ENCODE peak calls at places on chromosome 11, in six cellular contexts. I is Peyer's patch, U is ovary, E is A549, H is HCT116, B is stomach. Z is an unnamed sample.

GRCh38 chr11:117600261-117600783 is 196.7 kb downstream of the DSCAML1 start:
- DNase-seq in I (no peak), U (no peak), E (no peak), H (no peak), B (no peak), Z (no peak)

GRCh38 chr11:64449381-64450167 is 90.6 kb downstream of the RPS6KA4 start:
- DNase-seq in I (peak; percentile 72), U (peak; percentile 34), E (peak; percentile 90), H (peak; percentile 74), B (peak; percentile 70), Z (no peak)

GRCh38 chr11:2769409-2769778 is 69.6 kb upstream of the KCNQ1OT1 start:
- DNase-seq in I (peak; percentile 8), U (peak; percentile 16), E (no peak), H (no peak), B (peak; percentile 15), Z (no peak)

GRCh38 chr11:9001736-9002135 is 2.1 kb downstream of the NRIP3 start:
- DNase-seq in I (no peak), U (no peak), E (no peak), H (peak; percentile 15), B (no peak), Z (no peak)

GRCh38 chr11:107696140-107696539 is 15.7 kb downstream of the SLN start:
- DNase-seq in I (no peak), U (no peak), E (peak; percentile 35), H (peak; percentile 77), B (no peak), Z (no peak)

GRCh38 chr11:107018274-107018901 is at the start of gene GUCY1A2:
- DNase-seq in I (no peak), U (peak; percentile 21), E (no peak), H (no peak), B (no peak), Z (no peak)

GRCh38 chr11:46200537-46201281 is 76.8 kb upstream of the CREB3L1 start:
- DNase-seq in I (no peak), U (no peak), E (no peak), H (no peak), B (no peak), Z (no peak)

GRCh38 chr11:3662856-3663255 is 8.3 kb downstream of the CHRNA10 start:
- DNase-seq in I (no peak), U (no peak), E (no peak), H (no peak), B (no peak), Z (no peak)

GRCh38 chr11:46050065-46050464 is 71.2 kb downstream of the PHF21A start:
- DNase-seq in I (no peak), U (peak; percentile 34), E (no peak), H (peak; percentile 10), B (no peak), Z (no peak)

GRCh38 chr11:81237139-81237538 is 1496.5 kb downstream of the FAM181B start:
- DNase-seq in I (no peak), U (no peak), E (no peak), H (no peak), B (no peak), Z (no peak)

GRCh38 chr11:110988731-110989130 is 256.8 kb upstream of the POU2AF2 start:
- DNase-seq in I (no peak), U (no peak), E (no peak), H (no peak), B (no peak), Z (no peak)

GRCh38 chr11:100484948-100485347 is 202.1 kb upstream of the ARHGAP42 start:
- DNase-seq in I (no peak), U (no peak), E (no peak), H (no peak), B (no peak), Z (no peak)

GRCh38 chr11:128687321-128687720 is 6.6 kb upstream of the FLI1 start:
- DNase-seq in I (no peak), U (no peak), E (no peak), H (no peak), B (no peak), Z (no peak)

GRCh38 chr11:49316180-49316579 is 107.8 kb upstream of the FOLH1 start:
- DNase-seq in I (no peak), U (no peak), E (no peak), H (no peak), B (no peak), Z (no peak)

GRCh38 chr11:71459767-71460320 is 6.8 kb downstream of the NADSYN1 start:
- DNase-seq in I (no peak), U (no peak), E (no peak), H (no peak), B (no peak), Z (no peak)

GRCh38 chr11:101439488-101439887 is 144.3 kb downstream of the TRPC6 start:
- DNase-seq in I (no peak), U (no peak), E (no peak), H (no peak), B (no peak), Z (no peak)

GRCh38 chr11:15199693-15200092 is 85.0 kb downstream of the INSC start:
- DNase-seq in I (no peak), U (no peak), E (no peak), H (no peak), B (peak; percentile 52), Z (no peak)

GRCh38 chr11:106179048-106179447 is 101.6 kb downstream of the AASDHPPT start:
- DNase-seq in I (no peak), U (no peak), E (no peak), H (no peak), B (no peak), Z (no peak)

GRCh38 chr11:26953770-26954392 is 40.0 kb upstream of the FIBIN start:
- DNase-seq in I (no peak), U (no peak), E (no peak), H (no peak), B (no peak), Z (no peak)

GRCh38 chr11:2944530-2944929 is 15.3 kb upstream of the PHLDA2 start:
- DNase-seq in I (no peak), U (no peak), E (no peak), H (no peak), B (no peak), Z (no peak)

GRCh38 chr11:71286701-71287643 is 34.6 kb upstream of the SHANK2 start:
- DNase-seq in I (no peak), U (no peak), E (no peak), H (no peak), B (peak; percentile 74), Z (peak; percentile 84)

GRCh38 chr11:10670099-10670498 is 23.5 kb downstream of the IRAG1 start:
- DNase-seq in I (no peak), U (no peak), E (no peak), H (no peak), B (no peak), Z (no peak)

GRCh38 chr11:116642902-116643301 is 129.9 kb downstream of the BUD13 start:
- DNase-seq in I (no peak), U (no peak), E (no peak), H (no peak), B (no peak), Z (no peak)

GRCh38 chr11:46649180-46649738 is 31.9 kb downstream of the ATG13 start:
- DNase-seq in I (no peak), U (peak; percentile 89), E (no peak), H (no peak), B (no peak), Z (peak; percentile 92)

GRCh38 chr11:112523917-112524316 is 263.3 kb upstream of the PLET1 start:
- DNase-seq in I (no peak), U (no peak), E (no peak), H (no peak), B (no peak), Z (no peak)

GRCh38 chr11:112525270-112525669 is 264.6 kb upstream of the PLET1 start:
- DNase-seq in I (no peak), U (no peak), E (no peak), H (no peak), B (no peak), Z (no peak)

GRCh38 chr11:112524808-112525207 is 264.1 kb upstream of the PLET1 start:
- DNase-seq in I (no peak), U (no peak), E (no peak), H (no peak), B (peak; percentile 35), Z (no peak)

GRCh38 chr11:112525844-112526590 is 265.4 kb upstream of the PLET1 start:
- DNase-seq in I (no peak), U (no peak), E (no peak), H (no peak), B (no peak), Z (no peak)

GRCh38 chr11:112523477-112523876 is 262.8 kb upstream of the PLET1 start:
- DNase-seq in I (no peak), U (no peak), E (no peak), H (no peak), B (no peak), Z (no peak)
- TF ChIP-seq POLR2A in I (no peak), U (no peak), E (no peak), H (no peak), B (no peak), Z (no peak)

GRCh38 chr11:91075032-91075695 is 852.3 kb upstream of the CHORDC1 start:
- DNase-seq in I (no peak), U (no peak), E (no peak), H (no peak), B (no peak), Z (no peak)
- H3K4me1 ChIP-seq in I (no peaks in the 10 kb centered on the region), U (no peaks in the 10 kb centered on the region), E (no peaks in the 10 kb centered on the region), H (no peaks in the 10 kb centered on the region), B (no peaks in the 10 kb centered on the region), Z (no peaks in the 10 kb centered on the region)

GRCh38 chr11:66418986-66419308 is 1.9 kb upstream of the NPAS4 start:
- DNase-seq in I (no peak), U (no peak), E (no peak), H (no peak), B (no peak), Z (no peak)

GRCh38 chr11:66418168-66418985 is 2.5 kb upstream of the NPAS4 start:
- DNase-seq in I (no peak), U (peak; percentile 68), E (peak; percentile 93), H (peak; percentile 48), B (peak; percentile 48), Z (no peak)

GRCh38 chr11:66419825-66420224 is 1.0 kb upstream of the NPAS4 start:
- DNase-seq in I (no peak), U (no peak), E (no peak), H (no peak), B (no peak), Z (no peak)

GRCh38 chr11:66420671-66421476 is at the start of gene NPAS4:
- DNase-seq in I (no peak), U (no peak), E (no peak), H (no peak), B (no peak), Z (no peak)

DNA sequence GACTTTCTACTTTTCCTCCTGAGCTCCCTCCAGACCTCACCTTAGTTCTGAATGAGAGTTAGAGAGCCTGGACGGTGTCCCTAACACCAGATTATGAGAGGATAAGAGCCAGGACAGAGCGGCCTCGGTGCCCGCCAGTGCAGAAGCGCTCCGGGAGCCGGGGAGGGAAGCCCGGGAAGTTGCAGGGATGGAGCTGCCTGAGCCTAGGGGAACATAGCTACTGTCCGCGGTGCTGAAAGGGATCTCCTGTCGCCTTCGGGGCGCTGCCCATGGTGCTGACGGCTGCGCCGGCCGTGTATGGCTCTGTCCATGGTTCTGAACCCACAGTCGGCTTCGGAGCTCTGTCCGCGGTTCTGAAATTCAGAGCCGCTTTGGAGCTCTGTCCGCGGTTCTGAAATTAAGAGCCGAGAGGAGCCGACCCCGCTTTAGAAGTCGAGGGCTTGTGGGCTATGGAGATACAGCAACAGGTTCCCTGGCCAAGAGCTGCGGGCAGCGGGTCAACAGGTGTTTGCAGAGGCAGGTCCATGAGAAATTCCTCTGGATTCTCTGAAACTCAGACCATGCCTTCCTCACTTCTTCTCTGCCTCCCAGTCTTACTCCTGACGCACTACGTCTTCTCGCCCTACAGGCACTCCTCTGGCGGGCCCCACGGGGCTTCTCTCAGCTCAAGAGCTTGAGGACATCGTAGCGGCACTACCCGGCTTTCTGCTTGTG is 814 bp downstream of the NPAS4 start:
- DNase-seq in I (peak; percentile 77), U (peak; percentile 95), E (peak; percentile 83), H (peak; percentile 55), B (peak; percentile 94), Z (no peak)
- TF ChIP-seq POLR2A in I (no peak), U (peak; percentile 59), E (no peak), H (no peak), B (no peak), Z (no peak)

GRCh38 chr11:126362879-126363655 is 7.6 kb downstream of the ST3GAL4 start:
- DNase-seq in I (no peak), U (no peak), E (no peak), H (no peak), B (no peak), Z (no peak)
- H3K4me1 ChIP-seq in I (peaks cover 23% of the 10 kb centered on the region), U (peaks cover 52% of the 10 kb centered on the region), E (peaks cover 7% of the 10 kb centered on the region), H (peaks cover 18% of the 10 kb centered on the region), B (peaks cover 55% of the 10 kb centered on the region), Z (peaks cover 69% of the 10 kb centered on the region)